ENCODE peak calls at places on chromosomes 11 and 22, in eight cellular contexts. J is iris pigment epithelial cell, K is progenitor cell of endocrine pancreas, M is mucosa of gallbladder, T is ELF-1, I is NCI-H510A, E is dorsolateral prefrontal cortex, O is transverse colon. R is an unnamed sample.

GRCh38 chr11:7512525-7513209 is 1.1 kb upstream of the PPFIBP2 start:
- DNase-seq in I (peak), K (no peak), J (peak), M (peak), O (peak), E (peak), T (no peak), R (no peak)

GRCh38 chr22:45871721-45872120 is 105.2 kb downstream of the WNT7B start:
- DNase-seq in O (no peak), M (no peak), K (no peak), E (no peak), I (no peak), J (no peak), T (no peak), R (no peak)

GRCh38 chr22:46788426-46789168 is 26.1 kb downstream of the TBC1D22A start:
- DNase-seq in O (no peak), K (no peak), I (no peak), J (no peak), M (no peak), E (no peak), T (no peak), R (no peak)

GRCh38 chr22:32583921-32584335 is 109.3 kb downstream of the FBXO7 start:
- DNase-seq in O (no peak), I (no peak), J (peak), T (no peak), E (no peak), M (peak), K (no peak), R (no peak)

GRCh38 chr11:10602366-10602765 is 33.9 kb upstream of the LYVE1 start:
- DNase-seq in J (no peak), M (no peak), I (no peak), K (no peak), E (no peak), T (no peak), O (no peak), R (no peak)

GRCh38 chr11:115151010-115151409 is 353.2 kb downstream of the CADM1 start:
- DNase-seq in I (no peak), E (no peak), O (no peak), T (no peak), M (no peak), K (no peak), J (no peak), R (no peak)

GRCh38 chr11:43619863-43620505 is 60.6 kb upstream of the HSD17B12 start:
- DNase-seq in I (no peak), E (no peak), K (no peak), T (no peak), M (no peak), O (no peak), J (no peak), R (no peak)

GRCh38 chr11:129792663-129793062 is 23.0 kb upstream of the TMEM45B start:
- DNase-seq in O (no peak), E (no peak), T (no peak), I (no peak), M (no peak), J (no peak), K (no peak), R (no peak)

GRCh38 chr11:130423541-130424155 is 4.8 kb downstream of the ADAMTS8 start:
- DNase-seq in T (no peak), I (no peak), M (no peak), E (no peak), O (no peak), K (no peak), J (no peak), R (no peak)

GRCh38 chr11:122711831-122712378 is 56.4 kb downstream of the UBASH3B start:
- DNase-seq in T (no peak), I (no peak), E (no peak), J (no peak), M (no peak), O (no peak), K (no peak), R (peak)

GRCh38 chr11:2196970-2197770 is 25.6 kb upstream of the TH start:
- DNase-seq in O (peak), E (peak), I (peak), M (peak), J (peak), T (peak), K (peak), R (no peak)

GRCh38 chr11:116641561-116642045 is 131.2 kb downstream of the BUD13 start:
- DNase-seq in K (peak), O (peak), J (peak), T (peak), I (peak), E (peak), M (peak), R (peak)

GRCh38 chr11:73257342-73258103 is 14.6 kb upstream of the P2RY6 start:
- DNase-seq in I (no peak), O (no peak), T (peak), E (no peak), M (no peak), J (peak), K (no peak), R (no peak)

GRCh38 chr22:48490513-48491411 is 1336.9 kb downstream of the BRD1 start:
- DNase-seq in O (no peak), K (no peak), E (no peak), T (no peak), J (no peak), I (no peak), M (no peak), R (no peak)

GRCh38 chr11:33701302-33701701 is 676 bp upstream of the C11orf91 start:
- DNase-seq in E (no peak), T (no peak), M (no peak), I (no peak), J (peak), O (no peak), K (no peak), R (no peak)

GRCh38 chr11:1531961-1532586 is 40.0 kb downstream of the DUSP8 start:
- DNase-seq in T (no peak), M (peak), I (no peak), O (no peak), E (peak), K (no peak), J (no peak), R (no peak)

GRCh38 chr22:19430890-19431541 is 517 bp downstream of the HIRA start:
- DNase-seq in K (peak), O (peak), E (no peak), J (peak), I (no peak), M (peak), T (peak), R (no peak)

GRCh38 chr11:72240461-72241289 is 3.3 kb downstream of the PHOX2A start:
- DNase-seq in M (no peak), T (no peak), J (peak), E (no peak), K (no peak), I (no peak), O (no peak), R (no peak)

GRCh38 chr22:33969052-33969451 is 48.8 kb upstream of the LARGE1 start:
- DNase-seq in J (peak), M (no peak), I (no peak), T (no peak), E (no peak), O (no peak), K (no peak), R (no peak)

GRCh38 chr11:128830836-128831780 is 36.0 kb downstream of the KCNJ1 start:
- DNase-seq in O (peak), M (peak), E (peak), J (peak), I (peak), K (peak), T (peak), R (peak)

R was measured in dermis microvascular lymphatic vessel endothelial cell.